ENCODE peak calls at places on chromosomes 2 and 18, in five cellular contexts. One of them, this sample, is unnamed.

GRCh38 chr2:173216668-173217067 is 138.0 kb upstream of the CDCA7 start:
- DNase-seq in HL-60: no peak
- DNase-seq in body of pancreas: no peak
- DNase-seq in lower leg skin: no peak
- DNase-seq in dorsolateral prefrontal cortex: no peak
- DNase-seq in this sample: no peak

GRCh38 chr2:58261215-58261614 is 20.1 kb upstream of the FANCL start:
- DNase-seq in body of pancreas: no peak
- DNase-seq in lower leg skin: no peak
- DNase-seq in HL-60: no peak
- DNase-seq in dorsolateral prefrontal cortex: no peak
- DNase-seq in this sample: no peak

GRCh38 chr2:194842871-194843270 is 814.2 kb upstream of the SLC39A10 start:
- DNase-seq in dorsolateral prefrontal cortex: no peak
- DNase-seq in lower leg skin: no peak
- DNase-seq in body of pancreas: no peak
- DNase-seq in HL-60: no peak
- DNase-seq in this sample: no peak

GRCh38 chr2:201219328-201220096 is 36.6 kb downstream of the CASP10 start:
- DNase-seq in dorsolateral prefrontal cortex: no peak
- DNase-seq in HL-60: no peak
- DNase-seq in lower leg skin: no peak
- DNase-seq in body of pancreas: no peak
- DNase-seq in this sample: no peak

GRCh38 chr2:191631754-191632153 is 46.2 kb upstream of the NABP1 start:
- DNase-seq in lower leg skin: no peak
- DNase-seq in HL-60: no peak
- DNase-seq in dorsolateral prefrontal cortex: no peak
- DNase-seq in body of pancreas: peak
- DNase-seq in this sample: no peak

GRCh38 chr2:144086965-144087364 is 433.0 kb downstream of the ZEB2 start:
- DNase-seq in body of pancreas: no peak
- DNase-seq in HL-60: no peak
- DNase-seq in lower leg skin: no peak
- DNase-seq in dorsolateral prefrontal cortex: no peak
- DNase-seq in this sample: no peak

GRCh38 chr2:69104281-69104680 is 91.3 kb downstream of the ANTXR1 start:
- DNase-seq in HL-60: no peak
- DNase-seq in dorsolateral prefrontal cortex: no peak
- DNase-seq in body of pancreas: no peak
- DNase-seq in lower leg skin: peak
- DNase-seq in this sample: no peak

GRCh38 chr2:17076535-17076934 is 410.9 kb upstream of the CYRIA start:
- DNase-seq in dorsolateral prefrontal cortex: no peak
- DNase-seq in lower leg skin: no peak
- DNase-seq in HL-60: no peak
- DNase-seq in body of pancreas: no peak
- DNase-seq in this sample: no peak

GRCh38 chr2:45806563-45807358 is 155.3 kb downstream of the PRKCE start:
- DNase-seq in dorsolateral prefrontal cortex: no peak
- DNase-seq in body of pancreas: no peak
- DNase-seq in lower leg skin: no peak
- DNase-seq in HL-60: no peak
- DNase-seq in this sample: peak

GRCh38 chr2:189427872-189428271 is 13.4 kb upstream of the WDR75 start:
- DNase-seq in lower leg skin: no peak
- DNase-seq in HL-60: no peak
- DNase-seq in body of pancreas: no peak
- DNase-seq in dorsolateral prefrontal cortex: no peak
- DNase-seq in this sample: no peak

GRCh38 chr18:55927831-55928230 is 339.8 kb upstream of the TCF4 start:
- DNase-seq in body of pancreas: no peak
- DNase-seq in lower leg skin: no peak
- DNase-seq in dorsolateral prefrontal cortex: no peak
- DNase-seq in HL-60: no peak
- DNase-seq in this sample: no peak

GRCh38 chr2:218745559-218746469 is 35.2 kb downstream of the TTLL4 start:
- DNase-seq in HL-60: no peak
- DNase-seq in body of pancreas: peak
- DNase-seq in dorsolateral prefrontal cortex: peak
- DNase-seq in lower leg skin: peak
- DNase-seq in this sample: no peak

GRCh38 chr18:23819005-23819404 is 129.8 kb downstream of the LAMA3 start:
- DNase-seq in HL-60: no peak
- DNase-seq in dorsolateral prefrontal cortex: no peak
- DNase-seq in lower leg skin: no peak
- DNase-seq in body of pancreas: no peak
- DNase-seq in this sample: no peak

GRCh38 chr2:25521665-25522387 is 151.6 kb downstream of the DTNB start:
- DNase-seq in body of pancreas: peak
- DNase-seq in dorsolateral prefrontal cortex: no peak
- DNase-seq in HL-60: no peak
- DNase-seq in lower leg skin: no peak
- DNase-seq in this sample: no peak

GRCh38 chr2:96898636-96899035 is 28.8 kb upstream of the SEMA4C start:
- DNase-seq in HL-60: no peak
- DNase-seq in dorsolateral prefrontal cortex: no peak
- DNase-seq in body of pancreas: no peak
- DNase-seq in lower leg skin: no peak
- DNase-seq in this sample: no peak

GRCh38 chr2:168029071-168029470 is 218.3 kb downstream of the STK39 start:
- DNase-seq in dorsolateral prefrontal cortex: no peak
- DNase-seq in HL-60: no peak
- DNase-seq in body of pancreas: no peak
- DNase-seq in lower leg skin: no peak
- DNase-seq in this sample: no peak

GRCh38 chr2:38037757-38038615 is 38.0 kb downstream of the CYP1B1 start:
- DNase-seq in dorsolateral prefrontal cortex: peak
- DNase-seq in lower leg skin: no peak
- DNase-seq in body of pancreas: no peak
- DNase-seq in HL-60: no peak
- DNase-seq in this sample: no peak

GRCh38 chr2:12424219-12424618 is 292.5 kb upstream of the TRIB2 start:
- DNase-seq in dorsolateral prefrontal cortex: no peak
- DNase-seq in lower leg skin: no peak
- DNase-seq in HL-60: no peak
- DNase-seq in body of pancreas: no peak
- DNase-seq in this sample: no peak

GRCh38 chr2:197008229-197008628 is 81.7 kb upstream of the PGAP1 start:
- DNase-seq in body of pancreas: no peak
- DNase-seq in lower leg skin: no peak
- DNase-seq in dorsolateral prefrontal cortex: no peak
- DNase-seq in HL-60: no peak
- DNase-seq in this sample: no peak

GRCh38 chr2:20071397-20072383 is 20.3 kb upstream of the LAPTM4A start:
- DNase-seq in dorsolateral prefrontal cortex: no peak
- DNase-seq in lower leg skin: peak
- DNase-seq in body of pancreas: peak
- DNase-seq in HL-60: no peak
- DNase-seq in this sample: no peak

GRCh38 chr2:200300650-200301314 is 5.7 kb upstream of the SPATS2L start:
- DNase-seq in dorsolateral prefrontal cortex: no peak
- DNase-seq in body of pancreas: no peak
- DNase-seq in HL-60: no peak
- DNase-seq in lower leg skin: peak
- DNase-seq in this sample: no peak

GRCh38 chr2:19664651-19665050 is 237.1 kb downstream of the TTC32 start:
- DNase-seq in body of pancreas: no peak
- DNase-seq in HL-60: no peak
- DNase-seq in dorsolateral prefrontal cortex: no peak
- DNase-seq in lower leg skin: no peak
- DNase-seq in this sample: no peak

GRCh38 chr2:235945608-235946140 is 222.5 kb downstream of the GBX2 start:
- DNase-seq in dorsolateral prefrontal cortex: no peak
- DNase-seq in lower leg skin: no peak
- DNase-seq in body of pancreas: no peak
- DNase-seq in HL-60: no peak
- DNase-seq in this sample: no peak

GRCh38 chr2:132477962-132478361 is 61.4 kb downstream of the GPR39 start:
- DNase-seq in dorsolateral prefrontal cortex: no peak
- DNase-seq in HL-60: no peak
- DNase-seq in lower leg skin: no peak
- DNase-seq in body of pancreas: no peak
- DNase-seq in this sample: no peak

GRCh38 chr2:207035855-207036254 is 96.5 kb downstream of the CPO start:
- DNase-seq in body of pancreas: no peak
- DNase-seq in HL-60: no peak
- DNase-seq in lower leg skin: no peak
- DNase-seq in dorsolateral prefrontal cortex: no peak
- DNase-seq in this sample: no peak

GRCh38 chr2:241272298-241272721 is 43.2 kb downstream of the HDLBP start:
- DNase-seq in lower leg skin: no peak
- DNase-seq in HL-60: peak
- DNase-seq in body of pancreas: peak
- DNase-seq in dorsolateral prefrontal cortex: no peak
- DNase-seq in this sample: no peak

GRCh38 chr2:23452853-23453420 is 68.0 kb downstream of the KLHL29 start:
- DNase-seq in HL-60: peak
- DNase-seq in dorsolateral prefrontal cortex: no peak
- DNase-seq in lower leg skin: no peak
- DNase-seq in body of pancreas: no peak
- DNase-seq in this sample: peak

GRCh38 chr2:47069628-47070154 is 85.4 kb downstream of the STPG4 start:
- DNase-seq in lower leg skin: peak
- DNase-seq in body of pancreas: peak
- DNase-seq in dorsolateral prefrontal cortex: peak
- DNase-seq in HL-60: no peak
- DNase-seq in this sample: peak

GRCh38 chr2:46917628-46918027 is 2.0 kb upstream of the MCFD2 start:
- DNase-seq in lower leg skin: no peak
- DNase-seq in body of pancreas: no peak
- DNase-seq in dorsolateral prefrontal cortex: no peak
- DNase-seq in HL-60: no peak
- DNase-seq in this sample: no peak

GRCh38 chr2:19256239-19256638 is 102.2 kb downstream of the OSR1 start:
- DNase-seq in HL-60: no peak
- DNase-seq in dorsolateral prefrontal cortex: no peak
- DNase-seq in lower leg skin: no peak
- DNase-seq in body of pancreas: no peak
- DNase-seq in this sample: no peak

GRCh38 chr2:23988371-23988770 is 21.5 kb upstream of the MFSD2B start:
- DNase-seq in body of pancreas: no peak
- DNase-seq in HL-60: no peak
- DNase-seq in dorsolateral prefrontal cortex: no peak
- DNase-seq in lower leg skin: no peak
- DNase-seq in this sample: no peak

GRCh38 chr18:65568866-65569265 is 181.9 kb upstream of the CDH7 start:
- DNase-seq in lower leg skin: no peak
- DNase-seq in dorsolateral prefrontal cortex: no peak
- DNase-seq in HL-60: no peak
- DNase-seq in body of pancreas: no peak
- DNase-seq in this sample: no peak

GRCh38 chr2:85015653-85016360 is 44.8 kb downstream of the KCMF1 start:
- DNase-seq in lower leg skin: no peak
- DNase-seq in HL-60: no peak
- DNase-seq in dorsolateral prefrontal cortex: no peak
- DNase-seq in body of pancreas: no peak
- DNase-seq in this sample: no peak

GRCh38 chr2:75571730-75572430 is 11.1 kb upstream of the EVA1A start:
- DNase-seq in HL-60: no peak
- DNase-seq in body of pancreas: no peak
- DNase-seq in lower leg skin: no peak
- DNase-seq in dorsolateral prefrontal cortex: no peak
- DNase-seq in this sample: no peak

GRCh38 chr2:95234286-95234785 is 27.0 kb downstream of the ZNF892 start:
- DNase-seq in HL-60: no peak
- DNase-seq in dorsolateral prefrontal cortex: no peak
- DNase-seq in body of pancreas: no peak
- DNase-seq in lower leg skin: no peak
- DNase-seq in this sample: no peak

GRCh38 chr2:216687646-216688045 is 7.7 kb downstream of the IGFBP5 start:
- DNase-seq in dorsolateral prefrontal cortex: no peak
- DNase-seq in lower leg skin: no peak
- DNase-seq in HL-60: no peak
- DNase-seq in body of pancreas: no peak
- DNase-seq in this sample: no peak

GRCh38 chr2:241609859-241610793 is 26.8 kb downstream of the THAP4 start:
- DNase-seq in HL-60: peak
- DNase-seq in lower leg skin: peak
- DNase-seq in body of pancreas: peak
- DNase-seq in dorsolateral prefrontal cortex: peak
- DNase-seq in this sample: peak

GRCh38 chr2:73964223-73964622 is 20.5 kb upstream of the TET3 start:
- DNase-seq in lower leg skin: no peak
- DNase-seq in dorsolateral prefrontal cortex: no peak
- DNase-seq in body of pancreas: no peak
- DNase-seq in HL-60: no peak
- DNase-seq in this sample: no peak
- H3K4me3 ChIP-seq in lower leg skin: no peak
- H3K4me3 ChIP-seq in dorsolateral prefrontal cortex: no peak
- H3K4me3 ChIP-seq in body of pancreas: no peak
- H3K4me3 ChIP-seq in HL-60: no peak
- H3K4me3 ChIP-seq in this sample: no peak

GRCh38 chr2:131152065-131152464 is 46.9 kb downstream of the PLEKHB2 start:
- DNase-seq in body of pancreas: no peak
- DNase-seq in lower leg skin: no peak
- DNase-seq in HL-60: no peak
- DNase-seq in dorsolateral prefrontal cortex: no peak
- DNase-seq in this sample: no peak
- TF ChIP-seq CTCF in body of pancreas: no peak
- TF ChIP-seq CTCF in lower leg skin: no peak
- TF ChIP-seq CTCF in HL-60: no peak
- TF ChIP-seq CTCF in dorsolateral prefrontal cortex: no peak
- TF ChIP-seq CTCF in this sample: no peak

GRCh38 chr2:70104231-70105111 is 17.2 kb downstream of the PCBP1 start:
- DNase-seq in lower leg skin: no peak
- DNase-seq in body of pancreas: peak
- DNase-seq in dorsolateral prefrontal cortex: no peak
- DNase-seq in HL-60: peak
- DNase-seq in this sample: no peak
- H3K4me3 ChIP-seq in lower leg skin: no peak
- H3K4me3 ChIP-seq in body of pancreas: no peak
- H3K4me3 ChIP-seq in dorsolateral prefrontal cortex: no peak
- H3K4me3 ChIP-seq in HL-60: no peak
- H3K4me3 ChIP-seq in this sample: no peak

DNA sequence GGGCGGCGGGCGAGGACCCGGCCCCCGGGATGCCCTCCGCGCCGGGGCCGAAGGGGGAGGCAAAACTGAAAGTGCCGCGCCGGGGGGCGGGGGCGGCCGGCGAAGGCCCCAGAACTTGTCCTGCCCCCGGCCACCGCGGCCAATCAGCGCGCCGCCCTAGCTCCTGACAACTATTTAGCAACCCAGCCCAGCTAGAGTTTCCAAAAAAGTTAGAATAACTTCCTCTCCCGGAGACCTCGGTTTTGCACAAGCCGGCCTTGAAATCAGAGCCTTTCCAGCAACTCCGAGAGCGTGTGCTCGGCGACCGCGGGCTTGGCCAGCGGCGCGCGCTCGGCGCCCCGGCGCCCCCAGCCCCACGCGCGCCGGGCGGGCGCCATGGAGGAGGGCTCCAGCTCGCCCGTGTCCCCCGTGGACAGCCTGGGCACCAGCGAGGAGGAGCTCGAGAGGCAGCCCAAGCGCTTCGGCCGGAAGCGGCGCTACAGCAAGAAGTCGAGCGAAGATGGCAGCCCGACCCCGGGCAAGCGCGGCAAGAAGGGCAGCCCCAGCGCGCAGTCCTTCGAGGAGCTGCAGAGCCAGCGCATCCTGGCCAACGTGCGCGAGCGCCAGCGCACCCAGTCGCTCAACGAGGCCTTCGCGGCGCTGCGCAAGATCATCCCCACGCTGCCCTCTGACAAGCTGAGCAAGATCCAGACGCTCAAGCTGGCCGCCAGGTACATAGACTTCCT is at the start of gene TWIST2:
- DNase-seq in lower leg skin: peak
- DNase-seq in dorsolateral prefrontal cortex: no peak
- DNase-seq in HL-60: no peak
- DNase-seq in body of pancreas: peak
- DNase-seq in this sample: peak
- TF ChIP-seq CTCF in lower leg skin: no peak
- TF ChIP-seq CTCF in dorsolateral prefrontal cortex: no peak
- TF ChIP-seq CTCF in HL-60: no peak
- TF ChIP-seq CTCF in body of pancreas: no peak
- TF ChIP-seq CTCF in this sample: no peak

This sample was measured in coronary artery.